ENCODE peak calls at places on chromosomes 4 and X, in seven cellular contexts. M is putamen; J is activated CD4-positive, alpha-beta T cell treated with anti-CD3 and anti-CD28 coated beads, Interleukin-2, amount 50 U/mL, for 1 hour; O is T-helper 1 cell; Y is ELF-1; F is NCI-H2171 treated with DMSO at 0.1 percent for 48 hours; Z is stimulated activated CD8-positive, alpha-beta memory T cell treated with anti-CD3 and anti-CD28 coated beads, Interleukin-15, amount 100 ng/mL, for 4 hours. V is an unnamed sample.

GRCh38 chrX:134734343-134735001 is 76.2 kb upstream of the PLAC1 start:
- DNase-seq in M (no peak), J (no peak), O (no peak), Y (no peak), F (no peak), Z (no peak), V (no peak)

GRCh38 chrX:19046343-19047215 is 62.7 kb upstream of the PHKA2 start:
- DNase-seq in M (no peak), J (no peak), O (no peak), Y (no peak), F (no peak), Z (no peak), V (peak)

GRCh38 chr4:104490770-104491395 is 3.8 kb downstream of the CXXC4 start:
- DNase-seq in M (peak), J (peak), O (peak), Y (peak), F (peak), Z (peak), V (no peak)

GRCh38 chrX:16882702-16883486 is 12.7 kb upstream of the RBBP7 start:
- DNase-seq in M (peak), J (peak), O (peak), Y (peak), F (peak), Z (no peak), V (no peak)

GRCh38 chrX:120310861-120311631 is at the start of gene TMEM255A:
- DNase-seq in M (peak), J (no peak), O (no peak), Y (peak), F (no peak), Z (no peak), V (no peak)

GRCh38 chr4:42454755-42455154 is 57.5 kb downstream of the SHISA3 start:
- DNase-seq in M (no peak), J (no peak), O (no peak), Y (no peak), F (no peak), Z (no peak), V (peak)

GRCh38 chr4:100981447-100982204 is 365.7 kb downstream of the PPP3CA start:
- DNase-seq in M (no peak), J (no peak), O (no peak), Y (no peak), F (no peak), Z (no peak), V (no peak)

GRCh38 chrX:49995021-49995731 is 72.8 kb downstream of the CLCN5 start:
- DNase-seq in M (no peak), J (no peak), O (no peak), Y (no peak), F (no peak), Z (no peak), V (no peak)

GRCh38 chrX:74220277-74220676 is 83.7 kb upstream of the ZCCHC13 start:
- DNase-seq in M (no peak), J (no peak), O (no peak), Y (no peak), F (no peak), Z (no peak), V (no peak)

GRCh38 chrX:136689441-136689840 is 41.5 kb downstream of the CD40LG start:
- DNase-seq in M (no peak), J (peak), O (no peak), Y (peak), F (no peak), Z (no peak), V (no peak)

GRCh38 chr4:55397521-55398321 is 2.0 kb downstream of the TMEM165 start:
- DNase-seq in M (no peak), J (no peak), O (no peak), Y (peak), F (no peak), Z (no peak), V (no peak)

GRCh38 chr4:5683566-5683965 is 24.8 kb downstream of the EVC2 start:
- DNase-seq in M (no peak), J (no peak), O (no peak), Y (no peak), F (no peak), Z (no peak), V (no peak)

GRCh38 chrX:1393871-1394615 is 2.1 kb upstream of the SLC25A6 start:
- DNase-seq in M (no peak), J (no peak), O (no peak), Y (peak), F (no peak), Z (no peak), V (no peak)

GRCh38 chr4:106766519-106766918 is 269.6 kb downstream of the DKK2 start:
- DNase-seq in M (no peak), J (no peak), O (no peak), Y (no peak), F (no peak), Z (no peak), V (no peak)

GRCh38 chr4:139609647-139610046 is 53.6 kb upstream of the SETD7 start:
- DNase-seq in M (no peak), J (no peak), O (no peak), Y (no peak), F (no peak), Z (no peak), V (no peak)

GRCh38 chr4:182143086-182143821 is 99.9 kb upstream of the TENM3 start:
- DNase-seq in M (no peak), J (no peak), O (no peak), Y (no peak), F (no peak), Z (no peak), V (no peak)

GRCh38 chrX:148552775-148553174 is 52.4 kb downstream of the AFF2 start:
- DNase-seq in M (no peak), J (no peak), O (no peak), Y (no peak), F (no peak), Z (no peak), V (no peak)

GRCh38 chr4:147732516-147733193 is 767 bp downstream of the ARHGAP10 start:
- DNase-seq in M (no peak), J (no peak), O (no peak), Y (peak), F (peak), Z (no peak), V (no peak)

GRCh38 chrX:74450803-74451449 is 29.6 kb downstream of the SLC16A2 start:
- DNase-seq in M (no peak), J (no peak), O (no peak), Y (no peak), F (no peak), Z (no peak), V (peak)

GRCh38 chr4:38983756-38984647 is 48.2 kb downstream of the TMEM156 start:
- DNase-seq in M (no peak), J (no peak), O (no peak), Y (no peak), F (no peak), Z (no peak), V (no peak)

V was measured in epithelial cell of prostate.